ENCODE peak calls at places on chromosomes 7 and 10, in four cellular contexts. I is tibial nerve, P is esophagus muscularis mucosa, Z is sigmoid colon. V is an unnamed sample. For H3K4me1, the result is how much of the 10 kb centered on the place peaks cover.

GRCh38 chr7:84412161-84412969 is 217.8 kb upstream of the SEMA3A start:
- DNase-seq in Z (no peak), I (no peak), P (no peak), V (no peak)

GRCh38 chr7:85172530-85172941 is 14.3 kb downstream of the SEMA3D start:
- DNase-seq in I (no peak), P (no peak), Z (no peak), V (no peak)

GRCh38 chr10:132876967-132877366 is 65.4 kb downstream of the CFAP46 start:
- DNase-seq in P (no peak), I (peak), Z (peak), V (peak)

GRCh38 chr10:100223879-100224278 is 5.5 kb downstream of the CHUK start:
- DNase-seq in I (no peak), P (no peak), Z (no peak), V (no peak)

GRCh38 chr10:4407783-4408182 is 418.2 kb upstream of the AKR1E2 start:
- DNase-seq in I (no peak), Z (no peak), P (no peak), V (no peak)

GRCh38 chr10:1715821-1716220 is 21.5 kb downstream of the ADARB2 start:
- DNase-seq in P (no peak), Z (no peak), I (no peak), V (no peak)

GRCh38 chr10:1187855-1188555 is 131.8 kb downstream of the WDR37 start:
- DNase-seq in I (no peak), Z (peak), P (no peak), V (peak)

GRCh38 chr7:24926623-24927539 is 53.1 kb downstream of the OSBPL3 start:
- DNase-seq in P (no peak), Z (no peak), I (no peak), V (no peak)

GRCh38 chr10:129046074-129046681 is 420.9 kb upstream of the MGMT start:
- DNase-seq in P (no peak), Z (no peak), I (no peak), V (no peak)

GRCh38 chr10:68371604-68372003 is 35.5 kb downstream of the RUFY2 start:
- DNase-seq in Z (no peak), I (no peak), P (no peak), V (no peak)

GRCh38 chr7:151315038-151315655 is 26.5 kb upstream of the NUB1 start:
- DNase-seq in P (peak), I (peak), Z (peak), V (peak)

GRCh38 chr7:29113384-29114102 is 32.8 kb downstream of the CPVL start:
- DNase-seq in Z (no peak), P (no peak), I (no peak), V (no peak)

DNA sequence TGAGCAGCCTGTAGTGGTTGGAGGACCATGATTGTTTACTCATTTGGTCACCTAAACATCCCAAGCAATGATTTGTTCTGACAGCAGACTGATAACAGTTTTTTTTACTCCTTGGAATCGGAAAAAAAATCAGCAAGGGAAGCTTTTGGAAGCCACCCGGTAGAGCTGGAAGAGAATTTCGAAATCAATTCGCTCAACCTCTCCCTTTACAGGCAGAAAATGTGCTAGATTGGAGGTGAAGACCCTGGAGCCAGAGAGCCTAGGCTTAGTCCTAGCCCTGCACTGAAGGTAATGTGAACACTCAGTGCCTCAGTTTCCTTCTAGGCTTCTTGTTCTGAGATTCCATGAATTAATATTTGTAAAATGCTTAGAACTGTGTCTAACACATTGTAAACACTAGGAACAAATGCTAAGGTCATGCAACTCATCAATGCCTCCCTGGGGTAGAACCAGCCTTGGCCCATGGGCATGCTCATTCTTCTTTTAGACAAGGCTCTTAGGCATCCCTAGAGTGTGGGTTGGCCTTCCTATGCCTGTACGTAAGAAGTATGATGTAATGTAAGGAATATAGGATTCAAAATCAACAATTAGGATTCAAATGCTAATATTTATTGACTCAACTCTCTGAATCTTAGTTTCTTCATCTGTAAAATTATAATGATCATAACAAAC is 52.7 kb downstream of the MET start:
- DNase-seq in Z (no peak), I (no peak), P (no peak), V (no peak)
- H3K4me1 ChIP-seq in Z (under half), I (under half), P (under half), V (under half)

GRCh38 chr10:58174831-58175230 is 92.9 kb downstream of the IPMK start:
- DNase-seq in Z (no peak), I (no peak), P (no peak), V (no peak)

GRCh38 chr10:58175990-58176910 is 91.4 kb downstream of the IPMK start:
- DNase-seq in Z (no peak), I (no peak), P (no peak), V (no peak)

GRCh38 chr10:58179238-58179637 is 88.5 kb downstream of the IPMK start:
- DNase-seq in P (no peak), Z (no peak), I (no peak), V (no peak)

GRCh38 chr10:58178811-58179210 is 88.9 kb downstream of the IPMK start:
- DNase-seq in I (no peak), Z (no peak), P (no peak), V (no peak)

DNA sequence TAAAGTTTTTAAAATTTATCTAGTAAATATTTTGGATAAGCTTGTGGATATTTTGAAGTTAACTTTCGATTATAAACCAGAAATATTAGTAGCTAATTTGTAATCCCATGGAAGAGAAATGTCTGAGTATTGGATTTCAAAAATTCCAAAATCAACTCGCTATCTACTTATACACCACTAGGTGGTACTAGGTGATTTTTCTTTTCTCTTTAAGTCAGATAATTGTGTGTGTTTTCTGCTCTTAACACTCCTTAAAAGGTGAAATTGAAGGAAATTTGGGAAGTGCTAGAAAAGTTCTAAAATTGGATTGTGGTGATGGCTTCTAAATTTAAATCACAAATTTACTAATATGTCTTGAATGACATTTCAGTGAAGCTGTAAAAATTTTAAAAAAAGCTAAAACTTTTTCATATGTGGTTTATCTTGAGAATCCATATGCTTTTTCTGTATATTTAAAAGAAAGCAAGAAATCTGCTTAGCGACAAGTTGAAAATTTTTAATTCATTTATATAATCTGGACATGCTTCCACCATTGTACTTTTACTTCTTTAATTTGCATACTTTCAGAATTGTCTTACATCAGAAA is 90.2 kb downstream of the IPMK start:
- DNase-seq in P (no peak), Z (no peak), I (no peak), V (no peak)
- TF ChIP-seq EP300 in P (no peak), Z (no peak), I (no peak), V (no peak)

GRCh38 chr10:43689955-43690771 is 41.5 kb upstream of the ZNF32 start:
- DNase-seq in P (peak), I (peak), Z (peak), V (peak)

GRCh38 chr10:43693602-43694001 is 44.9 kb upstream of the ZNF32 start:
- DNase-seq in I (no peak), Z (no peak), P (no peak), V (no peak)

GRCh38 chr10:43692051-43692825 is 43.6 kb upstream of the ZNF32 start:
- DNase-seq in Z (no peak), P (no peak), I (no peak), V (no peak)

GRCh38 chr10:43689618-43689954 is 40.9 kb upstream of the ZNF32 start:
- DNase-seq in P (no peak), Z (peak), I (peak), V (no peak)

DNA sequence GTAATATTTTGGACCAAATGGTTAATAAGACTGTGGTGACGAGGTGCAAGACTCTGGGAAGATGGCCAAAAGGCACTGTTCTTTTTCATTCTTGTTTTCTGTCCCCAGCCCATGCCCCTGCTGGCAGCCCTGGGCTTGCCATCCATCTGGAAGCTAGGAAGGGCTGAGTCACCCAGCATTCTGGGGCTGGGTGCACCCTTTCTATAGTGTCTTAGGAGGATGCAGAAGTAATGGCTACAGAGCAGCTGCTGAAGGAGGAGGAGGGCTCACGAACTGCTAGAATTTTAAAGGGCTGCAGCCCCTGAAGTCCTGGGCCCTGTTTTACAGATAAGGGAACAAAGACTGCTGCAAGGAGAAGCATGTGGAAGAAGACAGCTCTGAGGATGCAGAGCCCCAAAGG is 42.8 kb upstream of the ZNF32 start:
- DNase-seq in Z (no peak), P (no peak), I (no peak), V (no peak)
- TF ChIP-seq CTCF in Z (no peak), P (no peak), I (no peak), V (no peak)

GRCh38 chr10:32059472-32059871 is 3.2 kb upstream of the KIF5B start:
- DNase-seq in Z (no peak), P (no peak), I (no peak), V (no peak)

GRCh38 chr10:32057041-32057372 is 782 bp upstream of the KIF5B start:
- DNase-seq in I (no peak), P (no peak), Z (no peak), V (no peak)

GRCh38 chr10:32056136-32057040 is at the start of gene KIF5B:
- DNase-seq in I (peak), P (peak), Z (peak), V (peak)

GRCh38 chr10:32054087-32054486 is 2.1 kb downstream of the KIF5B start:
- DNase-seq in P (no peak), I (no peak), Z (peak), V (no peak)

GRCh38 chr10:32055478-32056135 is 618 bp downstream of the KIF5B start:
- DNase-seq in P (peak), Z (peak), I (peak), V (peak)
- H3K4me1 ChIP-seq in P (under half), Z (under half), I (under half), V (half or more)

DNA sequence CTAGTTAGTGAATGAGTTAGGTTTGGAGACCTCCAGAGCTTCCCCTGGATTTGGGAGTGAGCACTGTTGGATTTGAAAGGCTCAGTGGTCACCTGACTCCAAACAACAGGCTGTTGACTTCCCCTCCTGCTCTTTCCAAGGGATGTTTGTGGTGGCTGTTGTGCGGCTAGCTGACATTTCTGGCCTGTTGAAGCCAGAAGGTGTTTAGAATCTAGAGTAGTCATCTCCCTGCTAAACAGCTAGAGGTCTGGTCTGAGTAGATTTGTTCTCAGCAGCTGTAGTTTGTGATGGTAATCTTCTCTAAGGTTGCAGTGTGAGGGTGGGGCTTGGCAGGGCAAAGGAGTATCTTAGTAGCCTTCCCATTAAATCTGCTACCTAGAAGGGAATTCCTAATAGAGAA is 30.1 kb downstream of the BPGM start:
- DNase-seq in P (no peak), Z (no peak), I (no peak), V (no peak)
- TF ChIP-seq EP300 in P (no peak), Z (no peak), I (no peak), V (no peak)

GRCh38 chr7:770336-770735 is 43.3 kb upstream of the PRKAR1B start:
- DNase-seq in P (no peak), Z (no peak), I (no peak), V (no peak)

GRCh38 chr7:767580-767940 is 40.5 kb upstream of the PRKAR1B start:
- DNase-seq in P (no peak), Z (no peak), I (no peak), V (no peak)

GRCh38 chr7:767941-768729 is 41.1 kb upstream of the PRKAR1B start:
- DNase-seq in I (no peak), P (no peak), Z (no peak), V (no peak)

GRCh38 chr7:770786-771185 is 43.7 kb upstream of the PRKAR1B start:
- DNase-seq in P (no peak), Z (no peak), I (no peak), V (no peak)

GRCh38 chr7:768881-769504 is 41.9 kb upstream of the PRKAR1B start:
- DNase-seq in Z (peak), I (no peak), P (no peak), V (no peak)
- TF ChIP-seq CTCF in Z (no peak), I (no peak), P (no peak), V (no peak)

DNA sequence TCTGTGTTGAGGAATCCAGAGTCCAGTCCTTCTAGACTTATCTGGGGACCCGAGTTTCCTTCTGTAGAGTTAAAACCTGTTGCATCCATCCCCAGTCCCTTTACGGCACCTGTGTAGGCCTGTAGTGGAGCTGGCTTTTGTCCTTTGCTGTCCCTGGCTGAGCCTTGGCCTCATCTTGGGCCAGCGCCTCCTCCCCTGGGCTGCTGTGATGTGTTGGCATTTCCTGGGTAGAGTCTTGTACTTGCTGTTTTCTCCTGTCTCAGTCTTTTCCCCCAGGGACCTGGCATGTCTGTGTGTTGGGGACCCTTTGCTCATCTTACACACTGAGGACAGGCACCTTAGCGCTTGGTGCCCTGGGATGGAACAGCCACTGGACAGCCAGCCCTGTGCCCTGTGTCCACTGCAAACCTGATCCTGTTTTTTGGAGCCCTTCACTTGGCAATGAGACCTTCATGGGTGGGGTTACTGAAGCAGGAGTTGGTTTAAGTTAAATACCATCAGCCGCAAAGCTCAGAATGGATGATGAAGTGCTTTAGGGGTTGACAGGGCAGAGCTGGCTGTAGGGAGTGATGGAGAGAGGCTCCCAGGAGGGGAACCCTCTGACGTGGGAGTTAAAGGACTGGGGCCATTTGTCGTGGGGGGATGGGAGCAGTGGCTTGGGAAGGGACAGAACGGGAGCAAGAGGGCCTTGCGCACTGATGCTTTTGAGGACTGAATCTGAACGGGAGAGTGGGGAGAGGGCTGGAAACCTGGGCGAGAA is 50.9 kb downstream of the CUX1 start:
- DNase-seq in Z (no peak), I (no peak), P (no peak), V (no peak)
- H3K4me1 ChIP-seq in Z (under half), I (under half), P (under half), V (under half)